ENCODE peak calls at places on chromosomes 5 and 9, in four cellular contexts. J, R, H and E are unnamed samples.

GRCh38 chr5:149572576-149573231 is 8.6 kb upstream of the ARHGEF37 start:
- DNase-seq in J (no peak), H (no peak), R (no peak), E (no peak)

GRCh38 chr9:101458955-101459631 is 23.5 kb upstream of the ALDOB start:
- DNase-seq in R (peak), J (peak), H (peak), E (peak)

GRCh38 chr9:91720313-91720712 is 229.7 kb downstream of the ROR2 start:
- DNase-seq in H (peak), R (no peak), J (peak), E (no peak)

GRCh38 chr5:154593091-154593490 is 115.1 kb upstream of the HAND1 start:
- DNase-seq in H (peak), R (no peak), J (peak), E (no peak)

GRCh38 chr9:113580041-113580953 is 116.8 kb downstream of the RGS3 start:
- DNase-seq in R (peak), H (peak), J (peak), E (peak)

GRCh38 chr5:179263391-179264052 is 81.7 kb downstream of the ADAMTS2 start:
- DNase-seq in J (no peak), H (no peak), R (no peak), E (no peak)

GRCh38 chr9:127739614-127740322 is 4.7 kb upstream of the TOR2A start:
- DNase-seq in J (no peak), R (no peak), H (peak), E (no peak)

GRCh38 chr9:104503440-104503839 is 623 bp upstream of the OR13F1 start:
- DNase-seq in R (no peak), J (no peak), H (no peak), E (no peak)

GRCh38 chr5:139422307-139422893 is 16.9 kb downstream of the DNAJC18 start:
- DNase-seq in H (peak), J (peak), R (no peak), E (peak)

GRCh38 chr9:123355761-123356520 is at the start of gene CRB2:
- DNase-seq in J (no peak), R (no peak), H (no peak), E (no peak)

GRCh38 chr9:14942037-14942436 is 31.8 kb upstream of the FREM1 start:
- DNase-seq in H (peak), R (no peak), J (no peak), E (no peak)

GRCh38 chr5:4245511-4245910 is 649.9 kb downstream of the IRX1 start:
- DNase-seq in R (no peak), H (no peak), J (no peak), E (no peak)

GRCh38 chr5:149528661-149529060 is 22.6 kb downstream of the CSNK1A1 start:
- DNase-seq in J (no peak), H (no peak), R (no peak), E (no peak)

GRCh38 chr9:99451121-99451606 is 229.1 kb downstream of the SEC61B start:
- DNase-seq in J (peak), H (no peak), R (no peak), E (no peak)

GRCh38 chr9:121734465-121734864 is 83.0 kb downstream of the DAB2IP start:
- DNase-seq in J (no peak), R (no peak), H (peak), E (no peak)

GRCh38 chr5:10456583-10457562 is 15.2 kb downstream of the ROPN1L start:
- DNase-seq in R (no peak), H (peak), J (peak), E (peak)

GRCh38 chr5:172875372-172876279 is 41.6 kb downstream of the ERGIC1 start:
- DNase-seq in J (peak), R (no peak), H (no peak), E (no peak)

GRCh38 chr9:137311971-137312851 is 10.1 kb upstream of the NRARP start:
- DNase-seq in H (no peak), R (no peak), J (no peak), E (no peak)

GRCh38 chr9:122092611-122093506 is at the start of gene TTLL11:
- DNase-seq in R (peak), J (peak), H (peak), E (peak)

GRCh38 chr5:135814254-135814653 is 20.2 kb upstream of the SLC25A48 start:
- DNase-seq in R (no peak), J (no peak), H (no peak), E (no peak)